ENCODE peak calls at places on chromosomes 2 and 18, in four cellular contexts. Q, A, K and F are unnamed samples.

GRCh38 chr18:58755304-58756010 is 84.2 kb downstream of the MALT1 start:
- DNase-seq in Q (no peak), A (no peak), K (no peak), F (no peak)

GRCh38 chr2:158502984-158503383 is 46.2 kb downstream of the PKP4 start:
- DNase-seq in Q (no peak), A (peak), K (peak), F (peak)

GRCh38 chr2:11155326-11156059 is at the start of gene SLC66A3:
- DNase-seq in Q (no peak), A (peak), K (peak), F (peak)

GRCh38 chr18:74963820-74964446 is 245.0 kb downstream of the PTGR3 start:
- DNase-seq in Q (no peak), A (peak), K (peak), F (peak)

GRCh38 chr2:189236066-189236465 is 56.5 kb upstream of the COL5A2 start:
- DNase-seq in Q (no peak), A (no peak), K (peak), F (no peak)

GRCh38 chr18:80176334-80177080 is 67.4 kb downstream of the ADNP2 start:
- DNase-seq in Q (no peak), A (no peak), K (peak), F (peak)

GRCh38 chr2:127429844-127430425 is 11.7 kb downstream of the PROC start:
- DNase-seq in Q (no peak), A (no peak), K (no peak), F (no peak)

GRCh38 chr18:55407774-55408535 is 180.0 kb downstream of the TCF4 start:
- DNase-seq in Q (no peak), A (no peak), K (no peak), F (no peak)

GRCh38 chr2:196174424-196174823 is 3.0 kb upstream of the STK17B start:
- DNase-seq in Q (no peak), A (no peak), K (no peak), F (no peak)

GRCh38 chr2:96325884-96326255 is 753 bp downstream of the ITPRIPL1 start:
- DNase-seq in Q (no peak), A (no peak), K (no peak), F (no peak)

GRCh38 chr2:39175391-39175790 is 54.5 kb upstream of the SOS1 start:
- DNase-seq in Q (no peak), A (no peak), K (no peak), F (no peak)

GRCh38 chr2:200796561-200796960 is 15.1 kb upstream of the BZW1 start:
- DNase-seq in Q (no peak), A (no peak), K (no peak), F (no peak)

GRCh38 chr2:200800458-200800857 is 11.3 kb upstream of the BZW1 start:
- DNase-seq in Q (no peak), A (no peak), K (no peak), F (no peak)

GRCh38 chr2:200798519-200798918 is 13.2 kb upstream of the BZW1 start:
- DNase-seq in Q (no peak), A (no peak), K (no peak), F (no peak)

GRCh38 chr2:200795044-200795443 is 16.7 kb upstream of the BZW1 start:
- DNase-seq in Q (no peak), A (peak), K (peak), F (no peak)

DNA sequence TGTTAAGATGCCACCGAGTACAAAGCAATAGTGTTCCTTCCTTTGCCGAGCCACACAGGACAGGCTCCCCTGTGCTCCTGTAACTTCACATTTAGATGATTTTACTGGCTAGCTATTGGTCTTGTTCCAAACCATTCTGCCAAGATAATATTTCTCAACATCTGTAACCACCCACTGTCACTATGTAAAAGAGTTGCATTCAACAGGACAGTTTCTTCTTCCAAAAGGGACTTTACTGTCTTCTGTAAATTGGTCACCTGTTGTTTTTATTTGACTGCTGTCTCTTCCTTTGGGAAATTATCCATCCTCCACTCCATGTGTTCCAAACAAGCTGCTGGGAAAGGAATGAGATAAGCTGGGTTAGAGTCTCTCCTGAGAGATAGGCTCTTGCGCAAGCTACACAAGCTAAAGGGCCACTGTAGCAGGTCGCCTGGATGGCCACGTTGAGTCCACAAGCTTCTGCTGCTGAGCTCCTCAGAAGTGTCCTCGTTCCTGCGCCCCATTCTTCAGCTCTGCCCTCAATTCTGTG is 14.4 kb upstream of the BZW1 start:
- DNase-seq in Q (peak), A (no peak), K (peak), F (no peak)
- H3K27ac ChIP-seq in Q (no peak), A (no peak), K (no peak), F (no peak)

GRCh38 chr2:231602874-231603467 is 10.3 kb downstream of the TEX44 start:
- DNase-seq in Q (no peak), A (no peak), K (no peak), F (no peak)
- H3K27ac ChIP-seq in Q (peak), A (no peak), K (no peak), F (no peak)

GRCh38 chr2:97908208-97908676 is 87.5 kb downstream of the TMEM131 start:
- DNase-seq in Q (no peak), A (no peak), K (no peak), F (no peak)

GRCh38 chr2:97906309-97906708 is 89.4 kb downstream of the TMEM131 start:
- DNase-seq in Q (no peak), A (no peak), K (no peak), F (no peak)

GRCh38 chr2:97907667-97908066 is 88.1 kb downstream of the TMEM131 start:
- DNase-seq in Q (no peak), A (no peak), K (no peak), F (no peak)

GRCh38 chr2:97901862-97902261 is 93.9 kb downstream of the TMEM131 start:
- DNase-seq in Q (no peak), A (no peak), K (no peak), F (no peak)

GRCh38 chr2:97905294-97905693 is 90.5 kb downstream of the TMEM131 start:
- DNase-seq in Q (no peak), A (no peak), K (no peak), F (no peak)
- H3K27ac ChIP-seq in Q (peak), A (no peak), K (no peak), F (no peak)

GRCh38 chr2:43241558-43241957 is 15.2 kb upstream of the ZFP36L2 start:
- DNase-seq in Q (no peak), A (no peak), K (no peak), F (no peak)

GRCh38 chr2:43238176-43238575 is 11.8 kb upstream of the ZFP36L2 start:
- DNase-seq in Q (no peak), A (no peak), K (peak), F (peak)

GRCh38 chr2:43239981-43240761 is 13.8 kb upstream of the ZFP36L2 start:
- DNase-seq in Q (no peak), A (peak), K (no peak), F (no peak)

GRCh38 chr2:43238813-43239212 is 12.4 kb upstream of the ZFP36L2 start:
- DNase-seq in Q (no peak), A (no peak), K (peak), F (no peak)

GRCh38 chr2:43240762-43241150 is 14.3 kb upstream of the ZFP36L2 start:
- DNase-seq in Q (no peak), A (no peak), K (no peak), F (no peak)
- H3K27ac ChIP-seq in Q (no peak), A (no peak), K (no peak), F (no peak)

GRCh38 chr18:11795916-11796315 is 55.3 kb upstream of the CHMP1B start:
- DNase-seq in Q (no peak), A (no peak), K (no peak), F (no peak)
- H3K27ac ChIP-seq in Q (no peak), A (no peak), K (no peak), F (no peak)